ENCODE peak calls at places on chromosomes 6 and 20, in seven cellular contexts. One of them, this sample, is unnamed.

GRCh38 chr6:163490826-163491577 is 76.5 kb downstream of the QKI start:
- DNase-seq in T-helper 17 cell: no peak
- DNase-seq in activated naive CD8-positive, alpha-beta T cell treated with anti-CD3 and anti-CD28 coated beads, Interleukin-2, amount 50 U/mL, for 16 hours: no peak
- DNase-seq in fibroblast of pulmonary artery: peak; percentile 59
- DNase-seq in CD8-positive, alpha-beta memory T cell: no peak
- DNase-seq in CD8-positive, alpha-beta T cell: peak; percentile 15
- DNase-seq in NCI-H226: no peak
- DNase-seq in this sample: peak; percentile 18

GRCh38 chr6:75412937-75413662 is 80.5 kb downstream of the FILIP1 start:
- DNase-seq in T-helper 17 cell: no peak
- DNase-seq in activated naive CD8-positive, alpha-beta T cell treated with anti-CD3 and anti-CD28 coated beads, Interleukin-2, amount 50 U/mL, for 16 hours: no peak
- DNase-seq in fibroblast of pulmonary artery: peak; percentile 58
- DNase-seq in CD8-positive, alpha-beta memory T cell: no peak
- DNase-seq in CD8-positive, alpha-beta T cell: no peak
- DNase-seq in NCI-H226: peak; percentile 84
- DNase-seq in this sample: no peak

GRCh38 chr6:163343609-163344008 is 70.9 kb upstream of the QKI start:
- DNase-seq in T-helper 17 cell: no peak
- DNase-seq in activated naive CD8-positive, alpha-beta T cell treated with anti-CD3 and anti-CD28 coated beads, Interleukin-2, amount 50 U/mL, for 16 hours: no peak
- DNase-seq in fibroblast of pulmonary artery: no peak
- DNase-seq in CD8-positive, alpha-beta memory T cell: no peak
- DNase-seq in CD8-positive, alpha-beta T cell: no peak
- DNase-seq in NCI-H226: no peak
- DNase-seq in this sample: no peak

GRCh38 chr20:6708010-6708409 is 59.5 kb upstream of the BMP2 start:
- DNase-seq in T-helper 17 cell: no peak
- DNase-seq in activated naive CD8-positive, alpha-beta T cell treated with anti-CD3 and anti-CD28 coated beads, Interleukin-2, amount 50 U/mL, for 16 hours: no peak
- DNase-seq in fibroblast of pulmonary artery: peak; percentile 74
- DNase-seq in CD8-positive, alpha-beta memory T cell: no peak
- DNase-seq in CD8-positive, alpha-beta T cell: no peak
- DNase-seq in NCI-H226: peak; percentile 70
- DNase-seq in this sample: no peak

GRCh38 chr6:162868397-162868796 is 140.6 kb downstream of the PACRG start:
- DNase-seq in T-helper 17 cell: no peak
- DNase-seq in activated naive CD8-positive, alpha-beta T cell treated with anti-CD3 and anti-CD28 coated beads, Interleukin-2, amount 50 U/mL, for 16 hours: no peak
- DNase-seq in fibroblast of pulmonary artery: no peak
- DNase-seq in CD8-positive, alpha-beta memory T cell: no peak
- DNase-seq in CD8-positive, alpha-beta T cell: no peak
- DNase-seq in NCI-H226: no peak
- DNase-seq in this sample: no peak

GRCh38 chr20:23970049-23970448 is 18.5 kb downstream of the GGTLC1 start:
- DNase-seq in T-helper 17 cell: no peak
- DNase-seq in activated naive CD8-positive, alpha-beta T cell treated with anti-CD3 and anti-CD28 coated beads, Interleukin-2, amount 50 U/mL, for 16 hours: no peak
- DNase-seq in fibroblast of pulmonary artery: no peak
- DNase-seq in CD8-positive, alpha-beta memory T cell: no peak
- DNase-seq in CD8-positive, alpha-beta T cell: no peak
- DNase-seq in NCI-H226: no peak
- DNase-seq in this sample: no peak

GRCh38 chr20:47802975-47803374 is 17.7 kb upstream of the SULF2 start:
- DNase-seq in T-helper 17 cell: no peak
- DNase-seq in activated naive CD8-positive, alpha-beta T cell treated with anti-CD3 and anti-CD28 coated beads, Interleukin-2, amount 50 U/mL, for 16 hours: no peak
- DNase-seq in fibroblast of pulmonary artery: no peak
- DNase-seq in CD8-positive, alpha-beta memory T cell: no peak
- DNase-seq in CD8-positive, alpha-beta T cell: no peak
- DNase-seq in NCI-H226: no peak
- DNase-seq in this sample: no peak

GRCh38 chr6:33600761-33601160 is 20.4 kb upstream of the ITPR3 start:
- DNase-seq in T-helper 17 cell: no peak
- DNase-seq in activated naive CD8-positive, alpha-beta T cell treated with anti-CD3 and anti-CD28 coated beads, Interleukin-2, amount 50 U/mL, for 16 hours: no peak
- DNase-seq in fibroblast of pulmonary artery: no peak
- DNase-seq in CD8-positive, alpha-beta memory T cell: no peak
- DNase-seq in CD8-positive, alpha-beta T cell: no peak
- DNase-seq in NCI-H226: no peak
- DNase-seq in this sample: no peak

GRCh38 chr6:149012040-149012545 is 265.3 kb downstream of the UST start:
- DNase-seq in T-helper 17 cell: no peak
- DNase-seq in activated naive CD8-positive, alpha-beta T cell treated with anti-CD3 and anti-CD28 coated beads, Interleukin-2, amount 50 U/mL, for 16 hours: no peak
- DNase-seq in fibroblast of pulmonary artery: peak; percentile 93
- DNase-seq in CD8-positive, alpha-beta memory T cell: no peak
- DNase-seq in CD8-positive, alpha-beta T cell: no peak
- DNase-seq in NCI-H226: peak; percentile 97
- DNase-seq in this sample: peak; percentile 72

GRCh38 chr20:32888636-32889035 is 29.9 kb downstream of the EFCAB8 start:
- DNase-seq in T-helper 17 cell: no peak
- DNase-seq in activated naive CD8-positive, alpha-beta T cell treated with anti-CD3 and anti-CD28 coated beads, Interleukin-2, amount 50 U/mL, for 16 hours: no peak
- DNase-seq in fibroblast of pulmonary artery: no peak
- DNase-seq in CD8-positive, alpha-beta memory T cell: no peak
- DNase-seq in CD8-positive, alpha-beta T cell: no peak
- DNase-seq in NCI-H226: no peak
- DNase-seq in this sample: no peak

GRCh38 chr6:63415286-63415685 is 95.5 kb upstream of the LGSN start:
- DNase-seq in T-helper 17 cell: no peak
- DNase-seq in activated naive CD8-positive, alpha-beta T cell treated with anti-CD3 and anti-CD28 coated beads, Interleukin-2, amount 50 U/mL, for 16 hours: no peak
- DNase-seq in fibroblast of pulmonary artery: no peak
- DNase-seq in CD8-positive, alpha-beta memory T cell: no peak
- DNase-seq in CD8-positive, alpha-beta T cell: no peak
- DNase-seq in NCI-H226: no peak
- DNase-seq in this sample: no peak

GRCh38 chr20:32789896-32790750 is 27.9 kb downstream of the DNMT3B start:
- DNase-seq in T-helper 17 cell: peak; percentile 51
- DNase-seq in activated naive CD8-positive, alpha-beta T cell treated with anti-CD3 and anti-CD28 coated beads, Interleukin-2, amount 50 U/mL, for 16 hours: peak; percentile 52
- DNase-seq in fibroblast of pulmonary artery: peak; percentile 79
- DNase-seq in CD8-positive, alpha-beta memory T cell: peak; percentile 50
- DNase-seq in CD8-positive, alpha-beta T cell: peak; percentile 75
- DNase-seq in NCI-H226: peak; percentile 49
- DNase-seq in this sample: peak; percentile 98

GRCh38 chr20:1467355-1468116 is 887 bp upstream of the NSFL1C start:
- DNase-seq in T-helper 17 cell: no peak
- DNase-seq in activated naive CD8-positive, alpha-beta T cell treated with anti-CD3 and anti-CD28 coated beads, Interleukin-2, amount 50 U/mL, for 16 hours: no peak
- DNase-seq in fibroblast of pulmonary artery: no peak
- DNase-seq in CD8-positive, alpha-beta memory T cell: no peak
- DNase-seq in CD8-positive, alpha-beta T cell: no peak
- DNase-seq in NCI-H226: no peak
- DNase-seq in this sample: no peak

GRCh38 chr6:38567436-38567835 is 72.3 kb downstream of the BTBD9 start:
- DNase-seq in T-helper 17 cell: no peak
- DNase-seq in activated naive CD8-positive, alpha-beta T cell treated with anti-CD3 and anti-CD28 coated beads, Interleukin-2, amount 50 U/mL, for 16 hours: no peak
- DNase-seq in fibroblast of pulmonary artery: peak; percentile 90
- DNase-seq in CD8-positive, alpha-beta memory T cell: no peak
- DNase-seq in CD8-positive, alpha-beta T cell: peak; percentile 9
- DNase-seq in NCI-H226: peak; percentile 79
- DNase-seq in this sample: no peak